ENCODE peak calls at places on chromosome 2, in five cellular contexts. One of them, this sample, is unnamed.

GRCh38 chr2:141630531-141630930 is 500.3 kb downstream of the LRP1B start:
- DNase-seq in dermis blood vessel endothelial cell: no peak
- DNase-seq in anterior cingulate cortex: peak; percentile 1
- DNase-seq in OCI-LY7: no peak
- DNase-seq in midbrain: no peak
- DNase-seq in this sample: no peak

GRCh38 chr2:207163053-207163814 is 2.5 kb downstream of the KLF7 start:
- DNase-seq in midbrain: peak; percentile 70
- DNase-seq in anterior cingulate cortex: no peak
- DNase-seq in OCI-LY7: no peak
- DNase-seq in dermis blood vessel endothelial cell: peak; percentile 93
- DNase-seq in this sample: no peak

GRCh38 chr2:20012282-20013060 is at the start of gene MATN3:
- DNase-seq in OCI-LY7: no peak
- DNase-seq in dermis blood vessel endothelial cell: peak; percentile 28
- DNase-seq in anterior cingulate cortex: no peak
- DNase-seq in midbrain: no peak
- DNase-seq in this sample: no peak

GRCh38 chr2:27162151-27163121 is 13.6 kb downstream of the TCF23 start:
- DNase-seq in OCI-LY7: no peak
- DNase-seq in dermis blood vessel endothelial cell: no peak
- DNase-seq in anterior cingulate cortex: no peak
- DNase-seq in midbrain: no peak
- DNase-seq in this sample: no peak

GRCh38 chr2:123732563-123732962 is 292.5 kb upstream of the CNTNAP5 start:
- DNase-seq in midbrain: no peak
- DNase-seq in anterior cingulate cortex: no peak
- DNase-seq in dermis blood vessel endothelial cell: no peak
- DNase-seq in OCI-LY7: no peak
- DNase-seq in this sample: no peak

GRCh38 chr2:241482556-241482955 is 25.8 kb downstream of the STK25 start:
- DNase-seq in midbrain: no peak
- DNase-seq in dermis blood vessel endothelial cell: no peak
- DNase-seq in anterior cingulate cortex: no peak
- DNase-seq in OCI-LY7: no peak
- DNase-seq in this sample: peak; percentile 69

GRCh38 chr2:100988630-100989417 is 13.3 kb upstream of the RPL31 start:
- DNase-seq in dermis blood vessel endothelial cell: no peak
- DNase-seq in midbrain: no peak
- DNase-seq in anterior cingulate cortex: no peak
- DNase-seq in OCI-LY7: no peak
- DNase-seq in this sample: no peak

GRCh38 chr2:216023055-216023648 is 9.8 kb upstream of the MREG start:
- DNase-seq in midbrain: peak; percentile 56
- DNase-seq in OCI-LY7: peak; percentile 58
- DNase-seq in anterior cingulate cortex: peak; percentile 17
- DNase-seq in dermis blood vessel endothelial cell: peak; percentile 76
- DNase-seq in this sample: peak; percentile 67

GRCh38 chr2:175003875-175004729 is 1.1 kb downstream of the CHN1 start:
- DNase-seq in dermis blood vessel endothelial cell: peak; percentile 51
- DNase-seq in OCI-LY7: no peak
- DNase-seq in anterior cingulate cortex: no peak
- DNase-seq in midbrain: no peak
- DNase-seq in this sample: no peak

GRCh38 chr2:159574246-159574645 is 42.1 kb downstream of the BAZ2B start:
- DNase-seq in anterior cingulate cortex: no peak
- DNase-seq in dermis blood vessel endothelial cell: no peak
- DNase-seq in OCI-LY7: no peak
- DNase-seq in midbrain: no peak
- DNase-seq in this sample: no peak

GRCh38 chr2:146604521-146604920 is 1240.3 kb upstream of the ACVR2A start:
- DNase-seq in midbrain: no peak
- DNase-seq in dermis blood vessel endothelial cell: no peak
- DNase-seq in anterior cingulate cortex: no peak
- DNase-seq in OCI-LY7: no peak
- DNase-seq in this sample: no peak

GRCh38 chr2:38522754-38523349 is 79.9 kb downstream of the HNRNPLL start:
- DNase-seq in OCI-LY7: no peak
- DNase-seq in dermis blood vessel endothelial cell: no peak
- DNase-seq in midbrain: no peak
- DNase-seq in anterior cingulate cortex: no peak
- DNase-seq in this sample: no peak

GRCh38 chr2:15701326-15701907 is 109.7 kb downstream of the DDX1 start:
- DNase-seq in OCI-LY7: no peak
- DNase-seq in dermis blood vessel endothelial cell: no peak
- DNase-seq in midbrain: no peak
- DNase-seq in anterior cingulate cortex: no peak
- DNase-seq in this sample: no peak

GRCh38 chr2:162400336-162400735 is 56.4 kb downstream of the GCA start:
- DNase-seq in dermis blood vessel endothelial cell: no peak
- DNase-seq in OCI-LY7: no peak
- DNase-seq in midbrain: no peak
- DNase-seq in anterior cingulate cortex: no peak
- DNase-seq in this sample: no peak

GRCh38 chr2:186459009-186459408 is 27.1 kb upstream of the ZC3H15 start:
- DNase-seq in anterior cingulate cortex: no peak
- DNase-seq in dermis blood vessel endothelial cell: peak; percentile 37
- DNase-seq in OCI-LY7: peak; percentile 29
- DNase-seq in midbrain: no peak
- DNase-seq in this sample: peak; percentile 4

GRCh38 chr2:151238527-151239487 is 22.9 kb downstream of the RBM43 start:
- DNase-seq in anterior cingulate cortex: peak; percentile 72
- DNase-seq in dermis blood vessel endothelial cell: peak; percentile 78
- DNase-seq in midbrain: peak; percentile 63
- DNase-seq in OCI-LY7: peak; percentile 56
- DNase-seq in this sample: peak; percentile 57

GRCh38 chr2:128250409-128251025 is 68.2 kb downstream of the HS6ST1 start:
- DNase-seq in anterior cingulate cortex: peak; percentile 52
- DNase-seq in OCI-LY7: no peak
- DNase-seq in midbrain: peak; percentile 46
- DNase-seq in dermis blood vessel endothelial cell: no peak
- DNase-seq in this sample: no peak

GRCh38 chr2:129915303-129915840 is 64.1 kb upstream of the RAB6C start:
- DNase-seq in anterior cingulate cortex: no peak
- DNase-seq in midbrain: no peak
- DNase-seq in dermis blood vessel endothelial cell: no peak
- DNase-seq in OCI-LY7: no peak
- DNase-seq in this sample: no peak

GRCh38 chr2:68684197-68684596 is 40.8 kb downstream of the PROKR1 start:
- DNase-seq in anterior cingulate cortex: no peak
- DNase-seq in midbrain: no peak
- DNase-seq in dermis blood vessel endothelial cell: no peak
- DNase-seq in OCI-LY7: peak; percentile 48
- DNase-seq in this sample: no peak

GRCh38 chr2:238731961-238732360 is 115.9 kb upstream of the TWIST2 start:
- DNase-seq in anterior cingulate cortex: no peak
- DNase-seq in OCI-LY7: no peak
- DNase-seq in dermis blood vessel endothelial cell: no peak
- DNase-seq in midbrain: no peak
- DNase-seq in this sample: no peak

GRCh38 chr2:241739651-241740050 is 5.2 kb downstream of the D2HGDH start:
- DNase-seq in dermis blood vessel endothelial cell: no peak
- DNase-seq in OCI-LY7: no peak
- DNase-seq in midbrain: no peak
- DNase-seq in anterior cingulate cortex: no peak
- DNase-seq in this sample: no peak

GRCh38 chr2:184004289-184004944 is 593.9 kb upstream of the ZNF804A start:
- DNase-seq in OCI-LY7: no peak
- DNase-seq in dermis blood vessel endothelial cell: no peak
- DNase-seq in midbrain: no peak
- DNase-seq in anterior cingulate cortex: no peak
- DNase-seq in this sample: no peak

GRCh38 chr2:8268172-8268783 is 413.6 kb upstream of the ID2 start:
- DNase-seq in dermis blood vessel endothelial cell: no peak
- DNase-seq in midbrain: no peak
- DNase-seq in OCI-LY7: no peak
- DNase-seq in anterior cingulate cortex: no peak
- DNase-seq in this sample: no peak

GRCh38 chr2:37615808-37616673 is 55.4 kb downstream of the CDC42EP3 start:
- DNase-seq in midbrain: no peak
- DNase-seq in anterior cingulate cortex: no peak
- DNase-seq in OCI-LY7: peak; percentile 26
- DNase-seq in dermis blood vessel endothelial cell: peak; percentile 15
- DNase-seq in this sample: no peak